ENCODE peak calls at places on chromosome 13, in five cellular contexts. E, J, Q, W and Y are unnamed samples. For H3K4me1 and H3K27me3, the result is how much of the 10 kb centered on the place peaks cover.

GRCh38 chr13:35500071-35500595 is 23.6 kb upstream of the MAB21L1 start:
- DNase-seq in E (no peak), J (no peak), Q (no peak), W (no peak), Y (peak)

GRCh38 chr13:27997904-27998522 is 9.5 kb upstream of the URAD start:
- DNase-seq in E (peak), J (peak), Q (peak), W (peak), Y (peak)

GRCh38 chr13:103615778-103616177 is 549.6 kb upstream of the SLC10A2 start:
- DNase-seq in E (no peak), J (no peak), Q (no peak), W (no peak), Y (no peak)

GRCh38 chr13:94764576-94765321 is 52.4 kb upstream of the SOX21 start:
- DNase-seq in E (no peak), J (peak), Q (no peak), W (no peak), Y (no peak)

GRCh38 chr13:97280478-97280877 is 58.3 kb downstream of the MBNL2 start:
- DNase-seq in E (no peak), J (peak), Q (no peak), W (no peak), Y (no peak)

GRCh38 chr13:46866150-46866549 is 30.7 kb downstream of the HTR2A start:
- DNase-seq in E (no peak), J (peak), Q (peak), W (peak), Y (peak)

GRCh38 chr13:76687467-76687866 is 198.7 kb downstream of the KCTD12 start:
- DNase-seq in E (no peak), J (no peak), Q (no peak), W (no peak), Y (no peak)

GRCh38 chr13:36526897-36527296 is 94.6 kb downstream of the CCNA1 start:
- DNase-seq in E (no peak), J (no peak), Q (no peak), W (no peak), Y (no peak)

GRCh38 chr13:114078501-114079451 is 53.6 kb downstream of the RASA3 start:
- DNase-seq in E (peak), J (peak), Q (no peak), W (peak), Y (peak)

GRCh38 chr13:106597190-106597589 is 29.3 kb upstream of the ARGLU1 start:
- DNase-seq in E (peak), J (no peak), Q (no peak), W (no peak), Y (no peak)

DNA sequence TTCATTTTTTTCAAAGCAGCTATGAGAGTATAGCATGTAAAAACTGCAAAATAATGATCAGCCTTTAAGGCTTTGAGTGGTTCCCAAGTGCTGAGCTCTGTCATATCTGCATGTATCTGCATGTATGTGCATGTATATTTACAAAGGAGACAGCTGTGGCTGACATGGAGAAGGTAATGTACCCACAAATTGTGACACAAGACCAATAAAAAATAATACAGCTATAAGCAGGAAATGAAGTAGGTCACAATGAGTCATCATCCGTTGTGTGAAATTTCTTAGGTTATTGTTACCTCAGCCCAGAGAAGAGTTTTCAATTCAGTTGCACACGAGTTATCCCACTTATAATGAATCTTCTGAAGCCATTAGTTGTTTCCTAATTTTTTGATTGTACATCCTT is 60.9 kb upstream of the MED4 start:
- DNase-seq in E (no peak), J (peak), Q (no peak), W (no peak), Y (no peak)
- H3K4me1 ChIP-seq in E (under half), J (under half), Q (under half), W (under half), Y (under half)

GRCh38 chr13:21800847-21801616 is 130.2 kb downstream of the FGF9 start:
- DNase-seq in E (no peak), J (no peak), Q (no peak), W (no peak), Y (no peak)
- H3K27me3 ChIP-seq in E (under half), J (under half), Q (under half), W (under half), Y (under half)

GRCh38 chr13:30736461-30736860 is 1.1 kb downstream of the ALOX5AP start:
- DNase-seq in E (no peak), J (no peak), Q (no peak), W (no peak), Y (no peak)
- H3K4me1 ChIP-seq in E (under half), J (under half), Q (under half), W (under half), Y (under half)

GRCh38 chr13:78608705-78609463 is 5.5 kb upstream of the POU4F1 start:
- DNase-seq in E (no peak), J (no peak), Q (no peak), W (no peak), Y (no peak)

GRCh38 chr13:78608254-78608704 is 4.9 kb upstream of the POU4F1 start:
- DNase-seq in E (no peak), J (no peak), Q (no peak), W (no peak), Y (no peak)

GRCh38 chr13:78610381-78610883 is 7.1 kb upstream of the POU4F1 start:
- DNase-seq in E (no peak), J (peak), Q (no peak), W (no peak), Y (no peak)

GRCh38 chr13:78611040-78611439 is 7.7 kb upstream of the POU4F1 start:
- DNase-seq in E (no peak), J (no peak), Q (no peak), W (no peak), Y (no peak)

GRCh38 chr13:78609464-78610205 is 6.3 kb upstream of the POU4F1 start:
- DNase-seq in E (no peak), J (no peak), Q (no peak), W (no peak), Y (no peak)
- H3K27me3 ChIP-seq in E (half or more), J (half or more), Q (under half), W (under half), Y (under half)

DNA sequence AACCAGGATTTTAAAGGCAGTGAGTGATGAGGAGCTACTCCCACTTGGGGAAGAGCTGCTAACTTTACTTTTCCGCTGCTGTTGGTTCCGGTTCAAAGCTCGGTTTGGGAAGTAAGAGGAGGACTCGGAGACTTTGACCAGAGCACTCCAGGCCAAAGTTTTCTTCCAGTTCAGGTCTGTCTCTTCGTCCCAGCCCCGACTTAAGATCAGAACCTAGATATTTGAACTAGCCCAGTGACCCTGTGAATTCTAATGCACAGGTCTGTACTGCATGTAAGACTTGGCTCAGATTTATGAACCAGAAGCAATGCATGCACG is 2.0 kb downstream of the COL4A2 start:
- DNase-seq in E (no peak), J (no peak), Q (no peak), W (no peak), Y (no peak)
- H3K4me1 ChIP-seq in E (half or more), J (under half), Q (under half), W (under half), Y (under half)

GRCh38 chr13:111418101-111418500 is 97.7 kb downstream of the TEX29 start:
- DNase-seq in E (no peak), J (no peak), Q (no peak), W (no peak), Y (no peak)
- H3K27me3 ChIP-seq in E (half or more), J (under half), Q (under half), W (under half), Y (under half)

GRCh38 chr13:110320645-110321044 is 13.6 kb downstream of the COL4A2 start:
- DNase-seq in E (no peak), J (no peak), Q (no peak), W (no peak), Y (no peak)

GRCh38 chr13:110323986-110324749 is 17.1 kb downstream of the COL4A2 start:
- DNase-seq in E (no peak), J (no peak), Q (no peak), W (no peak), Y (no peak)

GRCh38 chr13:110322126-110322827 is 15.2 kb downstream of the COL4A2 start:
- DNase-seq in E (no peak), J (no peak), Q (no peak), W (no peak), Y (no peak)

GRCh38 chr13:110323172-110323851 is 16.2 kb downstream of the COL4A2 start:
- DNase-seq in E (no peak), J (peak), Q (no peak), W (no peak), Y (no peak)

DNA sequence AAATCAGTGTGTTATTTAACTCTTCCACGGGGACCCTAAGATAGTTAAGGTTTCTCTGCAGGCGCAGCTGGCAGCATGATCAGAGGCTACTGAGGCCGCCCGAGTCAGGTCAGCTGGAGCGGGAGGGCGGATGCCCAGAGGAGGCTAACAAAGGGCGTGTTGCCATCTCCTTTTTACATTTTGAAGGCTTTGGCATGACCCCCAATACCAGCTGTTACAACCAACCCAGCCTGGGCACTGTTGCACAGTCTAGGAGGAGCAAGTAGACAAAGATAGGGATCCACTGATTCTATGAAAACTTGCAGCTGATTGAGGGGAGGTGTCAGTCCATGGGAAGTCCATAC is 15.7 kb downstream of the COL4A2 start:
- DNase-seq in E (no peak), J (no peak), Q (no peak), W (no peak), Y (no peak)
- H3K4me1 ChIP-seq in E (half or more), J (under half), Q (under half), W (under half), Y (under half)